ENCODE peak calls at places on chromosomes 3 and 15, in ten cellular contexts. One of them, this sample, is unnamed.

GRCh38 chr3:139020868-139021234 is at the start of gene PRR23B:
- DNase-seq in epithelial cell of esophagus: no peak
- DNase-seq in HFF-Myc: no peak
- DNase-seq in GM03348: no peak
- DNase-seq in hypothalamus: no peak
- DNase-seq in activated naive CD8-positive, alpha-beta T cell treated with anti-CD3 and anti-CD28 coated beads for 36 hours: no peak
- DNase-seq in H9: no peak
- DNase-seq in heart left ventricle: no peak
- DNase-seq in HT-29: no peak
- DNase-seq in non-pigmented ciliary epithelial cell: no peak
- DNase-seq in this sample: peak; percentile 64

GRCh38 chr3:178275793-178276192 is 260.4 kb upstream of the KCNMB2 start:
- DNase-seq in epithelial cell of esophagus: no peak
- DNase-seq in HFF-Myc: no peak
- DNase-seq in GM03348: no peak
- DNase-seq in hypothalamus: no peak
- DNase-seq in activated naive CD8-positive, alpha-beta T cell treated with anti-CD3 and anti-CD28 coated beads for 36 hours: no peak
- DNase-seq in H9: no peak
- DNase-seq in heart left ventricle: no peak
- DNase-seq in HT-29: peak; percentile 19
- DNase-seq in non-pigmented ciliary epithelial cell: no peak
- DNase-seq in this sample: no peak

GRCh38 chr15:47027322-47027946 is 689.9 kb upstream of the SEMA6D start:
- DNase-seq in epithelial cell of esophagus: peak; percentile 11
- DNase-seq in HFF-Myc: no peak
- DNase-seq in GM03348: no peak
- DNase-seq in hypothalamus: no peak
- DNase-seq in activated naive CD8-positive, alpha-beta T cell treated with anti-CD3 and anti-CD28 coated beads for 36 hours: no peak
- DNase-seq in H9: peak; percentile 32
- DNase-seq in heart left ventricle: no peak
- DNase-seq in HT-29: peak; percentile 3
- DNase-seq in non-pigmented ciliary epithelial cell: no peak
- DNase-seq in this sample: no peak

GRCh38 chr3:71863563-71864190 is 78.7 kb upstream of the PROK2 start:
- DNase-seq in epithelial cell of esophagus: no peak
- DNase-seq in HFF-Myc: no peak
- DNase-seq in GM03348: no peak
- DNase-seq in hypothalamus: no peak
- DNase-seq in activated naive CD8-positive, alpha-beta T cell treated with anti-CD3 and anti-CD28 coated beads for 36 hours: no peak
- DNase-seq in H9: no peak
- DNase-seq in heart left ventricle: no peak
- DNase-seq in HT-29: no peak
- DNase-seq in non-pigmented ciliary epithelial cell: no peak
- DNase-seq in this sample: no peak

GRCh38 chr15:38072507-38073277 is 138.3 kb downstream of the TMCO5A start:
- DNase-seq in epithelial cell of esophagus: peak; percentile 68
- DNase-seq in HFF-Myc: peak; percentile 77
- DNase-seq in GM03348: peak; percentile 89
- DNase-seq in hypothalamus: peak; percentile 97
- DNase-seq in activated naive CD8-positive, alpha-beta T cell treated with anti-CD3 and anti-CD28 coated beads for 36 hours: peak; percentile 19
- DNase-seq in H9: peak; percentile 91
- DNase-seq in heart left ventricle: peak; percentile 73
- DNase-seq in HT-29: peak; percentile 96
- DNase-seq in non-pigmented ciliary epithelial cell: no peak
- DNase-seq in this sample: peak; percentile 78

GRCh38 chr3:143571548-143571947 is 276.7 kb downstream of the SLC9A9 start:
- DNase-seq in epithelial cell of esophagus: no peak
- DNase-seq in HFF-Myc: no peak
- DNase-seq in GM03348: peak; percentile 43
- DNase-seq in hypothalamus: no peak
- DNase-seq in activated naive CD8-positive, alpha-beta T cell treated with anti-CD3 and anti-CD28 coated beads for 36 hours: no peak
- DNase-seq in H9: no peak
- DNase-seq in heart left ventricle: no peak
- DNase-seq in HT-29: no peak
- DNase-seq in non-pigmented ciliary epithelial cell: no peak
- DNase-seq in this sample: no peak

GRCh38 chr3:194556086-194557056 is 69.6 kb upstream of the ATP13A3 start:
- DNase-seq in epithelial cell of esophagus: no peak
- DNase-seq in HFF-Myc: no peak
- DNase-seq in GM03348: no peak
- DNase-seq in hypothalamus: no peak
- DNase-seq in activated naive CD8-positive, alpha-beta T cell treated with anti-CD3 and anti-CD28 coated beads for 36 hours: no peak
- DNase-seq in H9: no peak
- DNase-seq in heart left ventricle: no peak
- DNase-seq in HT-29: peak; percentile 17
- DNase-seq in non-pigmented ciliary epithelial cell: no peak
- DNase-seq in this sample: peak; percentile 30

GRCh38 chr3:33722626-33723370 is 4.7 kb upstream of the CLASP2 start:
- DNase-seq in epithelial cell of esophagus: no peak
- DNase-seq in HFF-Myc: no peak
- DNase-seq in GM03348: peak; percentile 36
- DNase-seq in hypothalamus: no peak
- DNase-seq in activated naive CD8-positive, alpha-beta T cell treated with anti-CD3 and anti-CD28 coated beads for 36 hours: no peak
- DNase-seq in H9: no peak
- DNase-seq in heart left ventricle: no peak
- DNase-seq in HT-29: no peak
- DNase-seq in non-pigmented ciliary epithelial cell: no peak
- DNase-seq in this sample: no peak

GRCh38 chr3:89246326-89246725 is 138.9 kb downstream of the EPHA3 start:
- DNase-seq in epithelial cell of esophagus: peak; percentile 8
- DNase-seq in HFF-Myc: no peak
- DNase-seq in GM03348: no peak
- DNase-seq in hypothalamus: no peak
- DNase-seq in activated naive CD8-positive, alpha-beta T cell treated with anti-CD3 and anti-CD28 coated beads for 36 hours: no peak
- DNase-seq in H9: peak; percentile 75
- DNase-seq in heart left ventricle: no peak
- DNase-seq in HT-29: no peak
- DNase-seq in non-pigmented ciliary epithelial cell: no peak
- DNase-seq in this sample: no peak

GRCh38 chr3:168850109-168850508 is 754.4 kb upstream of the GOLIM4 start:
- DNase-seq in epithelial cell of esophagus: peak; percentile 8
- DNase-seq in HFF-Myc: no peak
- DNase-seq in GM03348: no peak
- DNase-seq in hypothalamus: no peak
- DNase-seq in activated naive CD8-positive, alpha-beta T cell treated with anti-CD3 and anti-CD28 coated beads for 36 hours: no peak
- DNase-seq in H9: no peak
- DNase-seq in heart left ventricle: no peak
- DNase-seq in HT-29: no peak
- DNase-seq in non-pigmented ciliary epithelial cell: no peak
- DNase-seq in this sample: no peak

GRCh38 chr15:35111861-35112260 is 26.8 kb upstream of the NANOGP8 start:
- DNase-seq in epithelial cell of esophagus: no peak
- DNase-seq in HFF-Myc: no peak
- DNase-seq in GM03348: no peak
- DNase-seq in hypothalamus: no peak
- DNase-seq in activated naive CD8-positive, alpha-beta T cell treated with anti-CD3 and anti-CD28 coated beads for 36 hours: no peak
- DNase-seq in H9: no peak
- DNase-seq in heart left ventricle: no peak
- DNase-seq in HT-29: no peak
- DNase-seq in non-pigmented ciliary epithelial cell: no peak
- DNase-seq in this sample: no peak

GRCh38 chr3:147318900-147319299 is 87.4 kb downstream of the ZIC4 start:
- DNase-seq in epithelial cell of esophagus: no peak
- DNase-seq in HFF-Myc: no peak
- DNase-seq in GM03348: peak; percentile 19
- DNase-seq in hypothalamus: no peak
- DNase-seq in activated naive CD8-positive, alpha-beta T cell treated with anti-CD3 and anti-CD28 coated beads for 36 hours: no peak
- DNase-seq in H9: no peak
- DNase-seq in heart left ventricle: no peak
- DNase-seq in HT-29: no peak
- DNase-seq in non-pigmented ciliary epithelial cell: no peak
- DNase-seq in this sample: no peak

GRCh38 chr3:142270407-142270806 is 45.0 kb upstream of the GK5 start:
- DNase-seq in epithelial cell of esophagus: no peak
- DNase-seq in HFF-Myc: no peak
- DNase-seq in GM03348: no peak
- DNase-seq in hypothalamus: no peak
- DNase-seq in activated naive CD8-positive, alpha-beta T cell treated with anti-CD3 and anti-CD28 coated beads for 36 hours: no peak
- DNase-seq in H9: no peak
- DNase-seq in heart left ventricle: no peak
- DNase-seq in HT-29: no peak
- DNase-seq in non-pigmented ciliary epithelial cell: no peak
- DNase-seq in this sample: no peak

GRCh38 chr15:55253580-55253979 is 36.0 kb downstream of the RAB27A start:
- DNase-seq in epithelial cell of esophagus: peak; percentile 65
- DNase-seq in HFF-Myc: no peak
- DNase-seq in GM03348: peak; percentile 68
- DNase-seq in hypothalamus: no peak
- DNase-seq in activated naive CD8-positive, alpha-beta T cell treated with anti-CD3 and anti-CD28 coated beads for 36 hours: no peak
- DNase-seq in H9: no peak
- DNase-seq in heart left ventricle: no peak
- DNase-seq in HT-29: no peak
- DNase-seq in non-pigmented ciliary epithelial cell: peak; percentile 63
- DNase-seq in this sample: no peak

GRCh38 chr15:65289261-65289854 is 2.7 kb upstream of the PARP16 start:
- DNase-seq in epithelial cell of esophagus: no peak
- DNase-seq in HFF-Myc: no peak
- DNase-seq in GM03348: no peak
- DNase-seq in hypothalamus: no peak
- DNase-seq in activated naive CD8-positive, alpha-beta T cell treated with anti-CD3 and anti-CD28 coated beads for 36 hours: no peak
- DNase-seq in H9: no peak
- DNase-seq in heart left ventricle: no peak
- DNase-seq in HT-29: no peak
- DNase-seq in non-pigmented ciliary epithelial cell: no peak
- DNase-seq in this sample: no peak

GRCh38 chr3:152127058-152127457 is 141.7 kb upstream of the MBNL1 start:
- DNase-seq in epithelial cell of esophagus: no peak
- DNase-seq in HFF-Myc: no peak
- DNase-seq in GM03348: no peak
- DNase-seq in hypothalamus: no peak
- DNase-seq in activated naive CD8-positive, alpha-beta T cell treated with anti-CD3 and anti-CD28 coated beads for 36 hours: peak; percentile 21
- DNase-seq in H9: no peak
- DNase-seq in heart left ventricle: no peak
- DNase-seq in HT-29: no peak
- DNase-seq in non-pigmented ciliary epithelial cell: no peak
- DNase-seq in this sample: no peak

GRCh38 chr3:133295199-133295901 is 104.5 kb upstream of the BFSP2 start:
- DNase-seq in epithelial cell of esophagus: peak; percentile 76
- DNase-seq in HFF-Myc: peak; percentile 26
- DNase-seq in GM03348: peak; percentile 10
- DNase-seq in hypothalamus: no peak
- DNase-seq in activated naive CD8-positive, alpha-beta T cell treated with anti-CD3 and anti-CD28 coated beads for 36 hours: no peak
- DNase-seq in H9: peak; percentile 38
- DNase-seq in heart left ventricle: no peak
- DNase-seq in HT-29: no peak
- DNase-seq in non-pigmented ciliary epithelial cell: no peak
- DNase-seq in this sample: no peak

GRCh38 chr15:80264031-80264430 is 12.0 kb upstream of the CTXND1 start:
- DNase-seq in epithelial cell of esophagus: peak; percentile 27
- DNase-seq in HFF-Myc: no peak
- DNase-seq in GM03348: peak; percentile 38
- DNase-seq in hypothalamus: no peak
- DNase-seq in activated naive CD8-positive, alpha-beta T cell treated with anti-CD3 and anti-CD28 coated beads for 36 hours: no peak
- DNase-seq in H9: no peak
- DNase-seq in heart left ventricle: no peak
- DNase-seq in HT-29: no peak
- DNase-seq in non-pigmented ciliary epithelial cell: no peak
- DNase-seq in this sample: no peak

GRCh38 chr3:13362551-13362950 is 57.6 kb downstream of the NUP210 start:
- DNase-seq in epithelial cell of esophagus: no peak
- DNase-seq in HFF-Myc: no peak
- DNase-seq in GM03348: no peak
- DNase-seq in hypothalamus: no peak
- DNase-seq in activated naive CD8-positive, alpha-beta T cell treated with anti-CD3 and anti-CD28 coated beads for 36 hours: no peak
- DNase-seq in H9: no peak
- DNase-seq in heart left ventricle: no peak
- DNase-seq in HT-29: no peak
- DNase-seq in non-pigmented ciliary epithelial cell: no peak
- DNase-seq in this sample: no peak

GRCh38 chr3:18127181-18127863 is 297.8 kb downstream of the SATB1 start:
- DNase-seq in epithelial cell of esophagus: no peak
- DNase-seq in HFF-Myc: no peak
- DNase-seq in GM03348: no peak
- DNase-seq in hypothalamus: no peak
- DNase-seq in activated naive CD8-positive, alpha-beta T cell treated with anti-CD3 and anti-CD28 coated beads for 36 hours: no peak
- DNase-seq in H9: no peak
- DNase-seq in heart left ventricle: no peak
- DNase-seq in HT-29: no peak
- DNase-seq in non-pigmented ciliary epithelial cell: no peak
- DNase-seq in this sample: no peak

GRCh38 chr3:169146112-169146665 is 517.3 kb downstream of the MECOM start:
- DNase-seq in epithelial cell of esophagus: peak; percentile 67
- DNase-seq in HFF-Myc: no peak
- DNase-seq in GM03348: peak; percentile 27
- DNase-seq in hypothalamus: no peak
- DNase-seq in activated naive CD8-positive, alpha-beta T cell treated with anti-CD3 and anti-CD28 coated beads for 36 hours: no peak
- DNase-seq in H9: peak; percentile 57
- DNase-seq in heart left ventricle: peak; percentile 59
- DNase-seq in HT-29: peak; percentile 83
- DNase-seq in non-pigmented ciliary epithelial cell: peak; percentile 28
- DNase-seq in this sample: peak; percentile 48

GRCh38 chr15:68425428-68426060 is 6.4 kb downstream of the ITGA11 start:
- DNase-seq in epithelial cell of esophagus: no peak
- DNase-seq in HFF-Myc: no peak
- DNase-seq in GM03348: peak; percentile 54
- DNase-seq in hypothalamus: no peak
- DNase-seq in activated naive CD8-positive, alpha-beta T cell treated with anti-CD3 and anti-CD28 coated beads for 36 hours: no peak
- DNase-seq in H9: no peak
- DNase-seq in heart left ventricle: no peak
- DNase-seq in HT-29: no peak
- DNase-seq in non-pigmented ciliary epithelial cell: no peak
- DNase-seq in this sample: no peak

GRCh38 chr3:159941043-159941994 is 47.3 kb upstream of the IL12A start:
- DNase-seq in epithelial cell of esophagus: peak; percentile 41
- DNase-seq in HFF-Myc: no peak
- DNase-seq in GM03348: no peak
- DNase-seq in hypothalamus: no peak
- DNase-seq in activated naive CD8-positive, alpha-beta T cell treated with anti-CD3 and anti-CD28 coated beads for 36 hours: no peak
- DNase-seq in H9: no peak
- DNase-seq in heart left ventricle: no peak
- DNase-seq in HT-29: no peak
- DNase-seq in non-pigmented ciliary epithelial cell: no peak
- DNase-seq in this sample: no peak

GRCh38 chr3:97957617-97958311 is 14.5 kb downstream of the RIOX2 start:
- DNase-seq in epithelial cell of esophagus: no peak
- DNase-seq in HFF-Myc: no peak
- DNase-seq in GM03348: no peak
- DNase-seq in hypothalamus: no peak
- DNase-seq in activated naive CD8-positive, alpha-beta T cell treated with anti-CD3 and anti-CD28 coated beads for 36 hours: no peak
- DNase-seq in H9: no peak
- DNase-seq in heart left ventricle: no peak
- DNase-seq in HT-29: peak; percentile 18
- DNase-seq in non-pigmented ciliary epithelial cell: no peak
- DNase-seq in this sample: no peak

GRCh38 chr3:44045476-44046275 is 196.0 kb upstream of the TOPAZ1 start:
- DNase-seq in epithelial cell of esophagus: no peak
- DNase-seq in HFF-Myc: peak; percentile 17
- DNase-seq in GM03348: no peak
- DNase-seq in hypothalamus: no peak
- DNase-seq in activated naive CD8-positive, alpha-beta T cell treated with anti-CD3 and anti-CD28 coated beads for 36 hours: peak; percentile 53
- DNase-seq in H9: no peak
- DNase-seq in heart left ventricle: no peak
- DNase-seq in HT-29: no peak
- DNase-seq in non-pigmented ciliary epithelial cell: no peak
- DNase-seq in this sample: no peak

GRCh38 chr15:31279221-31280036 is 47.2 kb upstream of the KLF13 start:
- DNase-seq in epithelial cell of esophagus: peak; percentile 13
- DNase-seq in HFF-Myc: no peak
- DNase-seq in GM03348: no peak
- DNase-seq in hypothalamus: no peak
- DNase-seq in activated naive CD8-positive, alpha-beta T cell treated with anti-CD3 and anti-CD28 coated beads for 36 hours: no peak
- DNase-seq in H9: no peak
- DNase-seq in heart left ventricle: peak; percentile 20
- DNase-seq in HT-29: no peak
- DNase-seq in non-pigmented ciliary epithelial cell: no peak
- DNase-seq in this sample: peak; percentile 19

GRCh38 chr3:37824090-37824953 is 37.4 kb upstream of the CTDSPL start:
- DNase-seq in epithelial cell of esophagus: no peak
- DNase-seq in HFF-Myc: no peak
- DNase-seq in GM03348: no peak
- DNase-seq in hypothalamus: no peak
- DNase-seq in activated naive CD8-positive, alpha-beta T cell treated with anti-CD3 and anti-CD28 coated beads for 36 hours: no peak
- DNase-seq in H9: no peak
- DNase-seq in heart left ventricle: no peak
- DNase-seq in HT-29: no peak
- DNase-seq in non-pigmented ciliary epithelial cell: no peak
- DNase-seq in this sample: no peak

GRCh38 chr15:92079047-92079446 is 225.5 kb downstream of the SLCO3A1 start:
- DNase-seq in epithelial cell of esophagus: no peak
- DNase-seq in HFF-Myc: no peak
- DNase-seq in GM03348: no peak
- DNase-seq in hypothalamus: no peak
- DNase-seq in activated naive CD8-positive, alpha-beta T cell treated with anti-CD3 and anti-CD28 coated beads for 36 hours: peak; percentile 40
- DNase-seq in H9: no peak
- DNase-seq in heart left ventricle: no peak
- DNase-seq in HT-29: peak; percentile 49
- DNase-seq in non-pigmented ciliary epithelial cell: no peak
- DNase-seq in this sample: peak; percentile 54

This sample was measured in testis.